ENCODE peak calls at places on chromosomes 11 and 22, in nine cellular contexts. One of them, this sample, is unnamed.

GRCh38 chr11:120746836-120747609 is 235.5 kb downstream of the GRIK4 start:
- DNase-seq in Karpas-422: no peak
- DNase-seq in AG04449: no peak
- DNase-seq in coronary artery: no peak
- DNase-seq in fibroblast of villous mesenchyme: no peak
- DNase-seq in heart right ventricle: no peak
- DNase-seq in HL-60: no peak
- DNase-seq in PC-3: peak
- DNase-seq in IMR-90: no peak
- DNase-seq in this sample: no peak

GRCh38 chr11:48154162-48154561 is 62.4 kb upstream of the OR4B1 start:
- DNase-seq in Karpas-422: no peak
- DNase-seq in AG04449: no peak
- DNase-seq in coronary artery: no peak
- DNase-seq in fibroblast of villous mesenchyme: peak
- DNase-seq in heart right ventricle: no peak
- DNase-seq in HL-60: no peak
- DNase-seq in PC-3: peak
- DNase-seq in IMR-90: peak
- DNase-seq in this sample: no peak

GRCh38 chr22:35174398-35174797 is 82.9 kb upstream of the HMGXB4 start:
- DNase-seq in Karpas-422: no peak
- DNase-seq in AG04449: no peak
- DNase-seq in coronary artery: no peak
- DNase-seq in fibroblast of villous mesenchyme: no peak
- DNase-seq in heart right ventricle: no peak
- DNase-seq in HL-60: no peak
- DNase-seq in PC-3: no peak
- DNase-seq in IMR-90: no peak
- DNase-seq in this sample: no peak

GRCh38 chr11:35740061-35740824 is 77.7 kb downstream of the TRIM44 start:
- DNase-seq in Karpas-422: no peak
- DNase-seq in AG04449: no peak
- DNase-seq in coronary artery: no peak
- DNase-seq in fibroblast of villous mesenchyme: no peak
- DNase-seq in heart right ventricle: no peak
- DNase-seq in HL-60: no peak
- DNase-seq in PC-3: no peak
- DNase-seq in IMR-90: no peak
- DNase-seq in this sample: no peak

GRCh38 chr22:48834404-48834803 is 993.3 kb downstream of the BRD1 start:
- DNase-seq in Karpas-422: peak
- DNase-seq in AG04449: no peak
- DNase-seq in coronary artery: no peak
- DNase-seq in fibroblast of villous mesenchyme: no peak
- DNase-seq in heart right ventricle: no peak
- DNase-seq in HL-60: no peak
- DNase-seq in PC-3: no peak
- DNase-seq in IMR-90: no peak
- DNase-seq in this sample: no peak

GRCh38 chr22:32411388-32411787 is 659 bp downstream of the RTCB start:
- DNase-seq in Karpas-422: peak
- DNase-seq in AG04449: no peak
- DNase-seq in coronary artery: no peak
- DNase-seq in fibroblast of villous mesenchyme: peak
- DNase-seq in heart right ventricle: no peak
- DNase-seq in HL-60: no peak
- DNase-seq in PC-3: peak
- DNase-seq in IMR-90: peak
- DNase-seq in this sample: no peak

GRCh38 chr22:46028069-46028991 is 51.4 kb upstream of the WNT7B start:
- DNase-seq in Karpas-422: no peak
- DNase-seq in AG04449: no peak
- DNase-seq in coronary artery: peak
- DNase-seq in fibroblast of villous mesenchyme: no peak
- DNase-seq in heart right ventricle: no peak
- DNase-seq in HL-60: no peak
- DNase-seq in PC-3: no peak
- DNase-seq in IMR-90: no peak
- DNase-seq in this sample: peak

GRCh38 chr11:96234866-96235441 is 108.0 kb downstream of the MAML2 start:
- DNase-seq in Karpas-422: no peak
- DNase-seq in AG04449: no peak
- DNase-seq in coronary artery: no peak
- DNase-seq in fibroblast of villous mesenchyme: peak
- DNase-seq in heart right ventricle: no peak
- DNase-seq in HL-60: no peak
- DNase-seq in PC-3: peak
- DNase-seq in IMR-90: no peak
- DNase-seq in this sample: no peak

GRCh38 chr22:38230108-38230825 is 28.5 kb downstream of the MAFF start:
- DNase-seq in Karpas-422: peak
- DNase-seq in AG04449: no peak
- DNase-seq in coronary artery: no peak
- DNase-seq in fibroblast of villous mesenchyme: peak
- DNase-seq in heart right ventricle: no peak
- DNase-seq in HL-60: no peak
- DNase-seq in PC-3: peak
- DNase-seq in IMR-90: no peak
- DNase-seq in this sample: peak

GRCh38 chr11:65931773-65932557 is 12.7 kb downstream of the DRAP1 start:
- DNase-seq in Karpas-422: no peak
- DNase-seq in AG04449: no peak
- DNase-seq in coronary artery: no peak
- DNase-seq in fibroblast of villous mesenchyme: no peak
- DNase-seq in heart right ventricle: no peak
- DNase-seq in HL-60: no peak
- DNase-seq in PC-3: no peak
- DNase-seq in IMR-90: no peak
- DNase-seq in this sample: no peak

GRCh38 chr11:117072517-117073218 is 25.6 kb downstream of the SIK3 start:
- DNase-seq in Karpas-422: no peak
- DNase-seq in AG04449: peak
- DNase-seq in coronary artery: no peak
- DNase-seq in fibroblast of villous mesenchyme: peak
- DNase-seq in heart right ventricle: no peak
- DNase-seq in HL-60: peak
- DNase-seq in PC-3: peak
- DNase-seq in IMR-90: peak
- DNase-seq in this sample: no peak

GRCh38 chr22:27438271-27438980 is 363.1 kb downstream of the MN1 start:
- DNase-seq in Karpas-422: no peak
- DNase-seq in AG04449: no peak
- DNase-seq in coronary artery: no peak
- DNase-seq in fibroblast of villous mesenchyme: no peak
- DNase-seq in heart right ventricle: peak
- DNase-seq in HL-60: no peak
- DNase-seq in PC-3: peak
- DNase-seq in IMR-90: peak
- DNase-seq in this sample: no peak

GRCh38 chr22:44357296-44357961 is 44.7 kb upstream of the SHISAL1 start:
- DNase-seq in Karpas-422: no peak
- DNase-seq in AG04449: no peak
- DNase-seq in coronary artery: peak
- DNase-seq in fibroblast of villous mesenchyme: no peak
- DNase-seq in heart right ventricle: no peak
- DNase-seq in HL-60: no peak
- DNase-seq in PC-3: no peak
- DNase-seq in IMR-90: no peak
- DNase-seq in this sample: no peak

GRCh38 chr22:40040927-40041326 is 46.2 kb downstream of the FAM83F start:
- DNase-seq in Karpas-422: no peak
- DNase-seq in AG04449: no peak
- DNase-seq in coronary artery: peak
- DNase-seq in fibroblast of villous mesenchyme: no peak
- DNase-seq in heart right ventricle: peak
- DNase-seq in HL-60: no peak
- DNase-seq in PC-3: peak
- DNase-seq in IMR-90: no peak
- DNase-seq in this sample: no peak

GRCh38 chr11:90222152-90222458 is 744 bp downstream of the CHORDC1 start:
- DNase-seq in Karpas-422: no peak
- DNase-seq in AG04449: no peak
- DNase-seq in coronary artery: no peak
- DNase-seq in fibroblast of villous mesenchyme: no peak
- DNase-seq in heart right ventricle: no peak
- DNase-seq in HL-60: no peak
- DNase-seq in PC-3: no peak
- DNase-seq in IMR-90: no peak
- DNase-seq in this sample: no peak

GRCh38 chr11:90218606-90219005 is 4.2 kb downstream of the CHORDC1 start:
- DNase-seq in Karpas-422: no peak
- DNase-seq in AG04449: no peak
- DNase-seq in coronary artery: no peak
- DNase-seq in fibroblast of villous mesenchyme: no peak
- DNase-seq in heart right ventricle: peak
- DNase-seq in HL-60: no peak
- DNase-seq in PC-3: no peak
- DNase-seq in IMR-90: no peak
- DNase-seq in this sample: no peak

GRCh38 chr11:90222459-90223247 is at the start of gene CHORDC1:
- DNase-seq in Karpas-422: peak
- DNase-seq in AG04449: no peak
- DNase-seq in coronary artery: peak
- DNase-seq in fibroblast of villous mesenchyme: peak
- DNase-seq in heart right ventricle: peak
- DNase-seq in HL-60: peak
- DNase-seq in PC-3: peak
- DNase-seq in IMR-90: peak
- DNase-seq in this sample: peak

GRCh38 chr11:90219438-90219837 is 3.4 kb downstream of the CHORDC1 start:
- DNase-seq in Karpas-422: no peak
- DNase-seq in AG04449: no peak
- DNase-seq in coronary artery: no peak
- DNase-seq in fibroblast of villous mesenchyme: no peak
- DNase-seq in heart right ventricle: no peak
- DNase-seq in HL-60: no peak
- DNase-seq in PC-3: no peak
- DNase-seq in IMR-90: no peak
- DNase-seq in this sample: no peak

DNA sequence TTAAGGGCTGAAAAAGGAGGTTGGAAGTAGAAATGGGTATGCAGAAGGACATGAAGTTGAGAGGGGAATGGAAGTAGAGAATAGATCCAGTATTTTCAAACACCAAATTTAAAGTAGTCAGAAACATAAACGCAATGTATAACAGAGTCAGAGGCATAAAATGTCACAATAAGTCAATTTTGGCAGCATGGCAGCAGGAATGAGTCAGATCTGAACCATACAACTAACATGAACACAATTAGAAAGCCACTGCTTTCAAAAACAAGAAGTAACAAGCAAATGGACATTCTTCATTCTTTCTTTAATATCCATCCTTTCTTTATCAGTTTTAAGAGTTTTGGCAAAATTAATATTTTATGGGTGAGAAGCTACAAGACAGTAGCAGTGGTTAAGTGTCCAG is 2.5 kb downstream of the CHORDC1 start:
- DNase-seq in Karpas-422: no peak
- DNase-seq in AG04449: no peak
- DNase-seq in coronary artery: no peak
- DNase-seq in fibroblast of villous mesenchyme: peak
- DNase-seq in heart right ventricle: no peak
- DNase-seq in HL-60: no peak
- DNase-seq in PC-3: peak
- DNase-seq in IMR-90: peak
- DNase-seq in this sample: no peak
- H3K4me3 ChIP-seq in Karpas-422: peak
- H3K4me3 ChIP-seq in AG04449: no peak
- H3K4me3 ChIP-seq in coronary artery: peak
- H3K4me3 ChIP-seq in fibroblast of villous mesenchyme: peak
- H3K4me3 ChIP-seq in heart right ventricle: no peak
- H3K4me3 ChIP-seq in HL-60: peak
- H3K4me3 ChIP-seq in PC-3: peak
- H3K4me3 ChIP-seq in IMR-90: peak
- H3K4me3 ChIP-seq in this sample: peak

GRCh38 chr11:69361048-69361447 is 67.1 kb downstream of the MYEOV start:
- DNase-seq in Karpas-422: no peak
- DNase-seq in AG04449: no peak
- DNase-seq in coronary artery: peak
- DNase-seq in fibroblast of villous mesenchyme: no peak
- DNase-seq in heart right ventricle: no peak
- DNase-seq in HL-60: no peak
- DNase-seq in PC-3: no peak
- DNase-seq in IMR-90: no peak
- DNase-seq in this sample: no peak
- H3K4me3 ChIP-seq in Karpas-422: no peak
- H3K4me3 ChIP-seq in AG04449: no peak
- H3K4me3 ChIP-seq in coronary artery: no peak
- H3K4me3 ChIP-seq in fibroblast of villous mesenchyme: no peak
- H3K4me3 ChIP-seq in heart right ventricle: no peak
- H3K4me3 ChIP-seq in HL-60: no peak
- H3K4me3 ChIP-seq in PC-3: no peak
- H3K4me3 ChIP-seq in IMR-90: no peak
- H3K4me3 ChIP-seq in this sample: no peak

GRCh38 chr11:46719048-46719542 is at the start of gene F2:
- DNase-seq in Karpas-422: no peak
- DNase-seq in AG04449: no peak
- DNase-seq in coronary artery: no peak
- DNase-seq in fibroblast of villous mesenchyme: no peak
- DNase-seq in heart right ventricle: no peak
- DNase-seq in HL-60: no peak
- DNase-seq in PC-3: no peak
- DNase-seq in IMR-90: no peak
- DNase-seq in this sample: no peak
- H3K4me3 ChIP-seq in Karpas-422: no peak
- H3K4me3 ChIP-seq in AG04449: no peak
- H3K4me3 ChIP-seq in coronary artery: no peak
- H3K4me3 ChIP-seq in fibroblast of villous mesenchyme: no peak
- H3K4me3 ChIP-seq in heart right ventricle: no peak
- H3K4me3 ChIP-seq in HL-60: no peak
- H3K4me3 ChIP-seq in PC-3: no peak
- H3K4me3 ChIP-seq in IMR-90: no peak
- H3K4me3 ChIP-seq in this sample: no peak

GRCh38 chr22:22914726-22915669 is 27.4 kb downstream of the IGLL5 start:
- DNase-seq in Karpas-422: no peak
- DNase-seq in AG04449: no peak
- DNase-seq in coronary artery: no peak
- DNase-seq in fibroblast of villous mesenchyme: no peak
- DNase-seq in heart right ventricle: no peak
- DNase-seq in HL-60: no peak
- DNase-seq in PC-3: no peak
- DNase-seq in IMR-90: no peak
- DNase-seq in this sample: no peak

GRCh38 chr22:22915670-22916035 is 28.0 kb downstream of the IGLL5 start:
- DNase-seq in Karpas-422: no peak
- DNase-seq in AG04449: no peak
- DNase-seq in coronary artery: no peak
- DNase-seq in fibroblast of villous mesenchyme: no peak
- DNase-seq in heart right ventricle: no peak
- DNase-seq in HL-60: no peak
- DNase-seq in PC-3: no peak
- DNase-seq in IMR-90: no peak
- DNase-seq in this sample: no peak

GRCh38 chr22:22912135-22912408 is 24.5 kb downstream of the IGLL5 start:
- DNase-seq in Karpas-422: no peak
- DNase-seq in AG04449: no peak
- DNase-seq in coronary artery: no peak
- DNase-seq in fibroblast of villous mesenchyme: no peak
- DNase-seq in heart right ventricle: no peak
- DNase-seq in HL-60: no peak
- DNase-seq in PC-3: no peak
- DNase-seq in IMR-90: no peak
- DNase-seq in this sample: no peak

GRCh38 chr22:22912722-22913253 is 25.2 kb downstream of the IGLL5 start:
- DNase-seq in Karpas-422: no peak
- DNase-seq in AG04449: no peak
- DNase-seq in coronary artery: no peak
- DNase-seq in fibroblast of villous mesenchyme: no peak
- DNase-seq in heart right ventricle: no peak
- DNase-seq in HL-60: no peak
- DNase-seq in PC-3: no peak
- DNase-seq in IMR-90: no peak
- DNase-seq in this sample: no peak

GRCh38 chr22:22913989-22914388 is 26.4 kb downstream of the IGLL5 start:
- DNase-seq in Karpas-422: no peak
- DNase-seq in AG04449: no peak
- DNase-seq in coronary artery: no peak
- DNase-seq in fibroblast of villous mesenchyme: no peak
- DNase-seq in heart right ventricle: no peak
- DNase-seq in HL-60: no peak
- DNase-seq in PC-3: no peak
- DNase-seq in IMR-90: no peak
- DNase-seq in this sample: no peak
- H3K4me3 ChIP-seq in Karpas-422: no peak
- H3K4me3 ChIP-seq in AG04449: no peak
- H3K4me3 ChIP-seq in coronary artery: no peak
- H3K4me3 ChIP-seq in fibroblast of villous mesenchyme: no peak
- H3K4me3 ChIP-seq in heart right ventricle: no peak
- H3K4me3 ChIP-seq in HL-60: no peak
- H3K4me3 ChIP-seq in PC-3: no peak
- H3K4me3 ChIP-seq in IMR-90: no peak
- H3K4me3 ChIP-seq in this sample: no peak

This sample was measured in dorsolateral prefrontal cortex.